ENCODE peak calls at places on chromosomes 13 and 19, in seven cellular contexts. One of them, this sample, is unnamed.

GRCh38 chr13:46643165-46643777 is 90.3 kb downstream of the LRCH1 start:
- DNase-seq in bronchial epithelial cell: no peak
- DNase-seq in fibroblast of villous mesenchyme: peak
- DNase-seq in spleen: no peak
- DNase-seq in brain microvascular endothelial cell: no peak
- DNase-seq in heart right ventricle: no peak
- DNase-seq in sigmoid colon: no peak
- DNase-seq in this sample: no peak

GRCh38 chr19:15194938-15195337 is 5.9 kb downstream of the NOTCH3 start:
- DNase-seq in sigmoid colon: no peak
- DNase-seq in fibroblast of villous mesenchyme: peak
- DNase-seq in spleen: no peak
- DNase-seq in heart right ventricle: peak
- DNase-seq in bronchial epithelial cell: peak
- DNase-seq in brain microvascular endothelial cell: peak
- DNase-seq in this sample: no peak

GRCh38 chr19:10566658-10567410 is 1.0 kb upstream of the KRI1 start:
- DNase-seq in bronchial epithelial cell: no peak
- DNase-seq in spleen: peak
- DNase-seq in sigmoid colon: no peak
- DNase-seq in fibroblast of villous mesenchyme: no peak
- DNase-seq in brain microvascular endothelial cell: no peak
- DNase-seq in heart right ventricle: no peak
- DNase-seq in this sample: peak

GRCh38 chr13:102556806-102557205 is 40.0 kb upstream of the TPP2 start:
- DNase-seq in fibroblast of villous mesenchyme: no peak
- DNase-seq in spleen: no peak
- DNase-seq in sigmoid colon: no peak
- DNase-seq in bronchial epithelial cell: no peak
- DNase-seq in heart right ventricle: no peak
- DNase-seq in brain microvascular endothelial cell: no peak
- DNase-seq in this sample: no peak

GRCh38 chr13:45658586-45659235 is 43.2 kb upstream of the ERICH6B start:
- DNase-seq in sigmoid colon: no peak
- DNase-seq in fibroblast of villous mesenchyme: peak
- DNase-seq in spleen: no peak
- DNase-seq in brain microvascular endothelial cell: peak
- DNase-seq in bronchial epithelial cell: peak
- DNase-seq in heart right ventricle: no peak
- DNase-seq in this sample: no peak

GRCh38 chr13:30255696-30256095 is 51.7 kb downstream of the KATNAL1 start:
- DNase-seq in heart right ventricle: no peak
- DNase-seq in brain microvascular endothelial cell: no peak
- DNase-seq in spleen: no peak
- DNase-seq in fibroblast of villous mesenchyme: no peak
- DNase-seq in bronchial epithelial cell: peak
- DNase-seq in sigmoid colon: no peak
- DNase-seq in this sample: peak

GRCh38 chr19:30556230-30556711 is 184.1 kb downstream of the ZNF536 start:
- DNase-seq in brain microvascular endothelial cell: no peak
- DNase-seq in heart right ventricle: no peak
- DNase-seq in fibroblast of villous mesenchyme: no peak
- DNase-seq in sigmoid colon: no peak
- DNase-seq in spleen: no peak
- DNase-seq in bronchial epithelial cell: no peak
- DNase-seq in this sample: no peak

GRCh38 chr19:45403781-45404556 is 900 bp downstream of the PPP1R13L start:
- DNase-seq in spleen: peak
- DNase-seq in fibroblast of villous mesenchyme: peak
- DNase-seq in brain microvascular endothelial cell: peak
- DNase-seq in sigmoid colon: peak
- DNase-seq in bronchial epithelial cell: peak
- DNase-seq in heart right ventricle: peak
- DNase-seq in this sample: peak

GRCh38 chr19:35644206-35644986 is 2.9 kb downstream of the ETV2 start:
- DNase-seq in heart right ventricle: peak
- DNase-seq in spleen: peak
- DNase-seq in bronchial epithelial cell: peak
- DNase-seq in brain microvascular endothelial cell: peak
- DNase-seq in fibroblast of villous mesenchyme: peak
- DNase-seq in sigmoid colon: peak
- DNase-seq in this sample: peak

GRCh38 chr19:32870154-32870573 is 597 bp upstream of the SLC7A9 start:
- DNase-seq in spleen: peak
- DNase-seq in fibroblast of villous mesenchyme: no peak
- DNase-seq in sigmoid colon: no peak
- DNase-seq in heart right ventricle: no peak
- DNase-seq in brain microvascular endothelial cell: no peak
- DNase-seq in bronchial epithelial cell: no peak
- DNase-seq in this sample: no peak

GRCh38 chr19:40687525-40688016 is 2.9 kb downstream of the NUMBL start:
- DNase-seq in heart right ventricle: peak
- DNase-seq in fibroblast of villous mesenchyme: peak
- DNase-seq in brain microvascular endothelial cell: peak
- DNase-seq in bronchial epithelial cell: peak
- DNase-seq in spleen: peak
- DNase-seq in sigmoid colon: peak
- DNase-seq in this sample: no peak

GRCh38 chr13:50129923-50130685 is 114.9 kb downstream of the KCNRG start:
- DNase-seq in heart right ventricle: peak
- DNase-seq in fibroblast of villous mesenchyme: no peak
- DNase-seq in spleen: peak
- DNase-seq in bronchial epithelial cell: no peak
- DNase-seq in sigmoid colon: peak
- DNase-seq in brain microvascular endothelial cell: no peak
- DNase-seq in this sample: peak

GRCh38 chr19:6125571-6125989 is 9.9 kb upstream of the ACSBG2 start:
- DNase-seq in sigmoid colon: peak
- DNase-seq in spleen: no peak
- DNase-seq in brain microvascular endothelial cell: peak
- DNase-seq in fibroblast of villous mesenchyme: peak
- DNase-seq in heart right ventricle: peak
- DNase-seq in bronchial epithelial cell: peak
- DNase-seq in this sample: peak

GRCh38 chr13:109155301-109155761 is 525.9 kb downstream of the MYO16 start:
- DNase-seq in fibroblast of villous mesenchyme: peak
- DNase-seq in bronchial epithelial cell: peak
- DNase-seq in sigmoid colon: no peak
- DNase-seq in spleen: no peak
- DNase-seq in brain microvascular endothelial cell: peak
- DNase-seq in heart right ventricle: no peak
- DNase-seq in this sample: no peak

GRCh38 chr13:94389544-94390351 is 89.7 kb downstream of the DCT start:
- DNase-seq in heart right ventricle: no peak
- DNase-seq in spleen: no peak
- DNase-seq in sigmoid colon: no peak
- DNase-seq in bronchial epithelial cell: no peak
- DNase-seq in fibroblast of villous mesenchyme: peak
- DNase-seq in brain microvascular endothelial cell: no peak
- DNase-seq in this sample: no peak

GRCh38 chr19:679418-680286 is 3.5 kb downstream of the FSTL3 start:
- DNase-seq in heart right ventricle: peak
- DNase-seq in brain microvascular endothelial cell: no peak
- DNase-seq in spleen: peak
- DNase-seq in sigmoid colon: peak
- DNase-seq in fibroblast of villous mesenchyme: peak
- DNase-seq in bronchial epithelial cell: peak
- DNase-seq in this sample: peak

GRCh38 chr13:106182404-106182803 is 353.1 kb downstream of the EFNB2 start:
- DNase-seq in sigmoid colon: no peak
- DNase-seq in bronchial epithelial cell: peak
- DNase-seq in heart right ventricle: no peak
- DNase-seq in fibroblast of villous mesenchyme: peak
- DNase-seq in brain microvascular endothelial cell: peak
- DNase-seq in spleen: no peak
- DNase-seq in this sample: no peak

GRCh38 chr13:46675016-46675415 is 121.9 kb downstream of the ESD start:
- DNase-seq in spleen: no peak
- DNase-seq in heart right ventricle: no peak
- DNase-seq in sigmoid colon: no peak
- DNase-seq in fibroblast of villous mesenchyme: peak
- DNase-seq in bronchial epithelial cell: no peak
- DNase-seq in brain microvascular endothelial cell: no peak
- DNase-seq in this sample: no peak

GRCh38 chr13:45040626-45041025 is 51.3 kb downstream of the GPALPP1 start:
- DNase-seq in fibroblast of villous mesenchyme: no peak
- DNase-seq in sigmoid colon: no peak
- DNase-seq in spleen: no peak
- DNase-seq in bronchial epithelial cell: peak
- DNase-seq in brain microvascular endothelial cell: no peak
- DNase-seq in heart right ventricle: no peak
- DNase-seq in this sample: no peak

GRCh38 chr13:66689628-66690027 is 540.5 kb downstream of the PCDH9 start:
- DNase-seq in bronchial epithelial cell: peak
- DNase-seq in heart right ventricle: no peak
- DNase-seq in sigmoid colon: no peak
- DNase-seq in spleen: no peak
- DNase-seq in brain microvascular endothelial cell: peak
- DNase-seq in fibroblast of villous mesenchyme: peak
- DNase-seq in this sample: no peak

GRCh38 chr19:55070755-55071502 is 4.7 kb upstream of the EPS8L1 start:
- DNase-seq in bronchial epithelial cell: peak
- DNase-seq in brain microvascular endothelial cell: peak
- DNase-seq in sigmoid colon: no peak
- DNase-seq in fibroblast of villous mesenchyme: peak
- DNase-seq in spleen: no peak
- DNase-seq in heart right ventricle: no peak
- DNase-seq in this sample: no peak

GRCh38 chr19:55069859-55070225 is 5.8 kb upstream of the EPS8L1 start:
- DNase-seq in brain microvascular endothelial cell: no peak
- DNase-seq in heart right ventricle: no peak
- DNase-seq in fibroblast of villous mesenchyme: no peak
- DNase-seq in spleen: no peak
- DNase-seq in sigmoid colon: no peak
- DNase-seq in bronchial epithelial cell: no peak
- DNase-seq in this sample: no peak

GRCh38 chr19:55067869-55068268 is 4.9 kb upstream of the RDH13 start:
- DNase-seq in sigmoid colon: no peak
- DNase-seq in spleen: no peak
- DNase-seq in fibroblast of villous mesenchyme: no peak
- DNase-seq in bronchial epithelial cell: no peak
- DNase-seq in brain microvascular endothelial cell: no peak
- DNase-seq in heart right ventricle: no peak
- DNase-seq in this sample: no peak

GRCh38 chr19:55068803-55069136 is 5.8 kb upstream of the RDH13 start:
- DNase-seq in spleen: no peak
- DNase-seq in fibroblast of villous mesenchyme: no peak
- DNase-seq in brain microvascular endothelial cell: no peak
- DNase-seq in sigmoid colon: no peak
- DNase-seq in heart right ventricle: no peak
- DNase-seq in bronchial epithelial cell: no peak
- DNase-seq in this sample: no peak

DNA sequence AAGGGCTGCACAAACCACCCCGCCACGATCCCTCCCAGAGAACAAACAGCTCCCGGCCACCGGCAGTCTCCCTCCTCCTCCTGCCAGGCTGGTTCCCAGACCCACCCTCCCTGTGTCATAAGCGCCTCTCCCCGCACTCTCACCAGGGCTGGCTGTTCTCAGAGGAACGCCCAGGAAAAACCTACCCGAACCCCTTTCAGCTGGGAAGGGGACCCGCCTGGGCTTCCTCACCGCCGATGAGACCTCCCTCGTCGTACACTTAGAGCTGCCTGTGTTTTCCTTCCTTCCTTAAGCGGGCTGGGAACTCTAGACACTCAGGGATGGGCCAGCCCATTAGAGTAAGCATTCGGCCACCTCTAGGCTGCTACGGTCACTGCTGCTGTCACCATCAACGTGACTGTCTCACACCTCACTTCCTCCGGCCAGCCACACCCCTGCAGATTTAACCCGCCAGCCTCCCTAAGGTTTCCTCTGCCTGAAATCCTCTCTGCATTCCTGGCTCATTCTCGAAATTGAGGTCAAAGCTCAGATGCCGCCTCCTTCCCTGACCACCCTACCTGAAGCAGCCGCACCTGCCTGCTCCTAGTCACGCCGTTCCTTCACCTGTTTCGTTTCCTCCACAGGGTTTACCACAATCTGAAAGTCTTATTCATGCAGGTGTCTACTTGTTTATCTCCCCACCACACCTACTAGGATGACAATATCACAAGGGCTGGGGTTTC is 6.3 kb upstream of the RDH13 start:
- DNase-seq in spleen: no peak
- DNase-seq in sigmoid colon: no peak
- DNase-seq in heart right ventricle: peak
- DNase-seq in brain microvascular endothelial cell: no peak
- DNase-seq in bronchial epithelial cell: peak
- DNase-seq in fibroblast of villous mesenchyme: no peak
- DNase-seq in this sample: peak
- H3K4me3 ChIP-seq in spleen: no peak
- H3K4me3 ChIP-seq in sigmoid colon: no peak
- H3K4me3 ChIP-seq in heart right ventricle: peak
- H3K4me3 ChIP-seq in brain microvascular endothelial cell: no peak
- H3K4me3 ChIP-seq in bronchial epithelial cell: peak
- H3K4me3 ChIP-seq in fibroblast of villous mesenchyme: no peak
- H3K4me3 ChIP-seq in this sample: no peak

GRCh38 chr19:12478234-12478941 is 6.2 kb downstream of the ZNF709 start:
- DNase-seq in fibroblast of villous mesenchyme: no peak
- DNase-seq in bronchial epithelial cell: no peak
- DNase-seq in spleen: no peak
- DNase-seq in sigmoid colon: no peak
- DNase-seq in heart right ventricle: no peak
- DNase-seq in brain microvascular endothelial cell: no peak
- DNase-seq in this sample: no peak
- H3K4me3 ChIP-seq in fibroblast of villous mesenchyme: no peak
- H3K4me3 ChIP-seq in bronchial epithelial cell: no peak
- H3K4me3 ChIP-seq in spleen: no peak
- H3K4me3 ChIP-seq in sigmoid colon: no peak
- H3K4me3 ChIP-seq in heart right ventricle: no peak
- H3K4me3 ChIP-seq in brain microvascular endothelial cell: no peak
- H3K4me3 ChIP-seq in this sample: no peak

DNA sequence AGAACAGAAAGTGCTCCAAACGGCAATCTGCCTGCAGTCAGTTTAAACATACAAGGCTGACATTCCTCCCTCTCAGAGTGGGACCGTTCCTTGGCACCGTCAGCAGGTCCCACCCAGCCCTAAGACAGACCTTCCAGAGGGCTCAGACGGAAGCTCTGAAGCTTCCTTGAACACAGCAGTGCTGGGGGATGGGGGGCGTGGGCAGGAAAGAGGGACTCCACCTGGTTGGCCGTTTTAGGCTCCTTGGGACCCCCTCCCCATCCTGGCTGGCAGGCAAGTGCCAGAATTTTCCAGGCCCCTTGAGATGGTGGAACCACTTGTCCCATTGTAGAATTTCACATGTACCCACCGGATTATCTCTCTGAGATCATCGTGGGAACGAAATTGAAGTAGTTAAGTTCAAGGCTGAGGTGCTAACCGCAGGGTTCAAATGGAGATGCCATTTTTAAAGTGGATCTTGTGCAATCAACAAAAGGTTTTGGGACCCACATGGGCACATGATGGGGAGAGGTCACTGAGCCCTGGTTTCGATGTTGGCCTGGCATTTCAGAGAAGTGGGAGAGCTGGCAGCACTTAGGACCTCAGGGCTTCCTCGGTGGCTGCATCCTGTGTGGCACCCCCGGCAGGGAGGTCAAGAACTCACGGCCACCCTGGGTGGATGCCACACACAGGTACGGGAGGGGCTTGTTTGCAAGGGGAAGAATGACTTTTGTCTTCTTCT is 46.2 kb downstream of the KLF2 start:
- DNase-seq in spleen: peak
- DNase-seq in bronchial epithelial cell: no peak
- DNase-seq in sigmoid colon: no peak
- DNase-seq in brain microvascular endothelial cell: no peak
- DNase-seq in heart right ventricle: no peak
- DNase-seq in fibroblast of villous mesenchyme: no peak
- DNase-seq in this sample: peak
- H3K4me3 ChIP-seq in spleen: peak
- H3K4me3 ChIP-seq in bronchial epithelial cell: no peak
- H3K4me3 ChIP-seq in sigmoid colon: no peak
- H3K4me3 ChIP-seq in brain microvascular endothelial cell: no peak
- H3K4me3 ChIP-seq in heart right ventricle: no peak
- H3K4me3 ChIP-seq in fibroblast of villous mesenchyme: no peak
- H3K4me3 ChIP-seq in this sample: peak

GRCh38 chr19:39514840-39515550 is at the start of gene SELENOV:
- DNase-seq in spleen: peak
- DNase-seq in fibroblast of villous mesenchyme: no peak
- DNase-seq in heart right ventricle: no peak
- DNase-seq in bronchial epithelial cell: no peak
- DNase-seq in brain microvascular endothelial cell: no peak
- DNase-seq in sigmoid colon: no peak
- DNase-seq in this sample: no peak
- H3K4me3 ChIP-seq in spleen: peak
- H3K4me3 ChIP-seq in fibroblast of villous mesenchyme: peak
- H3K4me3 ChIP-seq in heart right ventricle: peak
- H3K4me3 ChIP-seq in bronchial epithelial cell: no peak
- H3K4me3 ChIP-seq in brain microvascular endothelial cell: no peak
- H3K4me3 ChIP-seq in sigmoid colon: peak
- H3K4me3 ChIP-seq in this sample: peak